ENCODE peak calls at places on chromosomes 16 and 17, in five cellular contexts. K, N, U, V and R are unnamed samples.

GRCh38 chr16:15682105-15682570 is 32.1 kb downstream of the NDE1 start:
- DNase-seq in V (peak; percentile 36), K (peak; percentile 88), U (peak; percentile 84), N (peak; percentile 82), R (peak; percentile 82)

GRCh38 chr17:67260051-67260987 is 15.3 kb upstream of the HELZ start:
- DNase-seq in N (no peak), U (peak; percentile 87), K (peak; percentile 97), V (no peak), R (peak; percentile 91)

GRCh38 chr16:12255473-12255872 is 278.9 kb downstream of the SNX29 start:
- DNase-seq in K (peak; percentile 16), V (no peak), U (no peak), N (no peak), R (no peak)

GRCh38 chr16:306911-307370 is 24.0 kb downstream of the PDIA2 start:
- DNase-seq in K (no peak), N (no peak), U (no peak), V (no peak), R (no peak)

GRCh38 chr17:28841901-28842281 is 699 bp downstream of the FAM222B start:
- DNase-seq in U (no peak), V (no peak), K (peak; percentile 9), N (no peak), R (no peak)

GRCh38 chr16:57167951-57168350 is 17.9 kb downstream of the PSME3IP1 start:
- DNase-seq in V (peak; percentile 29), U (peak; percentile 79), N (peak; percentile 62), K (peak; percentile 91), R (peak; percentile 63)

GRCh38 chr17:75271955-75272847 is 1.2 kb upstream of the MIF4GD start:
- DNase-seq in V (no peak), N (no peak), U (peak; percentile 50), K (no peak), R (no peak)

GRCh38 chr17:14856156-14856555 is 409.0 kb downstream of the PMP22 start:
- DNase-seq in V (no peak), N (no peak), U (no peak), K (no peak), R (no peak)

GRCh38 chr17:57868007-57868774 is 18.3 kb upstream of the MRPS23 start:
- DNase-seq in V (peak; percentile 71), K (peak; percentile 73), N (peak; percentile 96), U (peak; percentile 95), R (peak; percentile 93)

GRCh38 chr16:64621616-64622015 is 500.2 kb downstream of the CDH11 start:
- DNase-seq in U (peak; percentile 12), V (no peak), N (no peak), K (no peak), R (no peak)

GRCh38 chr16:88083582-88083981 is 132.3 kb downstream of the BANP start:
- DNase-seq in V (no peak), U (no peak), N (no peak), K (no peak), R (no peak)

GRCh38 chr16:68081796-68082567 is 3.2 kb upstream of the NFATC3 start:
- DNase-seq in N (no peak), V (no peak), U (no peak), K (no peak), R (no peak)

GRCh38 chr17:31674717-31675349 is 184.2 kb downstream of the COPRS start:
- DNase-seq in V (no peak), U (peak; percentile 77), N (peak; percentile 86), K (peak; percentile 71), R (peak; percentile 93)

GRCh38 chr17:12592941-12593340 is 72.7 kb upstream of the MYOCD start:
- DNase-seq in K (peak; percentile 37), V (no peak), N (no peak), U (no peak), R (no peak)

GRCh38 chr16:84117482-84117843 is 721 bp upstream of the MBTPS1 start:
- DNase-seq in K (peak; percentile 43), N (no peak), V (no peak), U (peak; percentile 49), R (no peak)

GRCh38 chr16:75506567-75506966 is 11.3 kb upstream of the CHST6 start:
- DNase-seq in U (peak; percentile 94), K (peak; percentile 93), N (peak; percentile 35), V (no peak), R (peak; percentile 98)

GRCh38 chr17:50044483-50044882 is 11.4 kb upstream of the ITGA3 start:
- DNase-seq in N (no peak), U (no peak), K (no peak), V (no peak), R (no peak)

GRCh38 chr17:78144146-78144719 is 2.0 kb upstream of the C17orf99 start:
- DNase-seq in V (peak; percentile 56), N (peak; percentile 76), U (peak; percentile 86), K (peak; percentile 96), R (peak; percentile 70)

GRCh38 chr17:58200024-58200633 is 7.6 kb downstream of the EPX start:
- DNase-seq in U (peak; percentile 53), V (no peak), K (peak; percentile 44), N (peak; percentile 66), R (peak; percentile 47)

GRCh38 chr16:26795184-26795583 is 271.5 kb upstream of the C16orf82 start:
- DNase-seq in V (no peak), U (no peak), K (peak; percentile 4), N (no peak), R (no peak)

GRCh38 chr17:81518785-81519283 is 6.2 kb upstream of the ACTG1 start:
- DNase-seq in K (no peak), U (no peak), V (no peak), N (no peak), R (peak; percentile 46)

GRCh38 chr16:88303890-88304819 is 78.6 kb upstream of the ZNF469 start:
- DNase-seq in K (peak; percentile 96), U (peak; percentile 95), N (peak; percentile 79), V (peak; percentile 96), R (peak; percentile 51)

GRCh38 chr17:74368341-74369152 is 1.2 kb downstream of the GPR142 start:
- DNase-seq in V (no peak), N (peak; percentile 60), K (peak; percentile 65), U (peak; percentile 52), R (peak; percentile 74)

GRCh38 chr17:34269969-34270368 is at the start of gene CCL7:
- DNase-seq in U (peak; percentile 72), K (no peak), N (peak; percentile 37), V (no peak), R (no peak)

GRCh38 chr17:50213026-50214015 is 11.9 kb upstream of the COL1A1 start:
- DNase-seq in N (peak; percentile 74), V (no peak), U (peak; percentile 33), K (no peak), R (no peak)

GRCh38 chr17:82497483-82498405 is 21.8 kb upstream of the FOXK2 start:
- DNase-seq in U (peak; percentile 72), V (peak; percentile 55), K (peak; percentile 35), N (no peak), R (peak; percentile 22)

GRCh38 chr16:72884573-72884972 is 163.4 kb downstream of the ZFHX3 start:
- DNase-seq in U (no peak), K (no peak), V (no peak), N (no peak), R (no peak)

GRCh38 chr17:48841395-48841831 is 10.6 kb downstream of the CALCOCO2 start:
- DNase-seq in K (peak; percentile 93), V (peak; percentile 10), N (peak; percentile 22), U (peak; percentile 85), R (peak; percentile 66)

GRCh38 chr17:27439342-27439741 is 16.9 kb upstream of the KSR1 start:
- DNase-seq in V (no peak), N (no peak), K (no peak), U (no peak), R (no peak)

GRCh38 chr17:16101440-16101839 is 101.8 kb downstream of the TTC19 start:
- DNase-seq in N (no peak), K (no peak), V (no peak), U (no peak), R (no peak)

GRCh38 chr16:65908568-65908967 is 457.9 kb upstream of the CDH5 start:
- DNase-seq in U (no peak), V (no peak), N (no peak), K (no peak), R (no peak)

GRCh38 chr17:47698749-47699535 is 5.0 kb downstream of the TBKBP1 start:
- DNase-seq in K (peak; percentile 63), N (peak; percentile 45), U (peak; percentile 45), V (no peak), R (peak; percentile 60)

GRCh38 chr17:65064452-65065019 is 8.0 kb upstream of the GNA13 start:
- DNase-seq in U (peak; percentile 57), K (peak; percentile 52), N (peak; percentile 62), V (peak; percentile 61), R (peak; percentile 80)

GRCh38 chr16:73058616-73059409 is 10.9 kb upstream of the ZFHX3 start:
- DNase-seq in V (no peak), K (peak; percentile 71), U (peak; percentile 41), N (no peak), R (no peak)

GRCh38 chr16:85207357-85207921 is 95.2 kb upstream of the CIBAR2 start:
- DNase-seq in K (peak; percentile 39), V (no peak), N (no peak), U (peak; percentile 56), R (no peak)

GRCh38 chr17:78991906-78992532 is 12.3 kb upstream of the LGALS3BP start:
- DNase-seq in N (no peak), V (no peak), K (no peak), U (no peak), R (no peak)

GRCh38 chr16:85042606-85043005 is 15.0 kb downstream of the KIAA0513 start:
- DNase-seq in V (no peak), U (no peak), K (no peak), N (no peak), R (no peak)

GRCh38 chr16:31461921-31462804 is 2.9 kb downstream of the ARMC5 start:
- DNase-seq in V (no peak), U (no peak), N (no peak), K (no peak), R (no peak)

GRCh38 chr16:68332411-68333121 is 21.7 kb downstream of the PRMT7 start:
- DNase-seq in N (no peak), K (peak; percentile 90), U (peak; percentile 55), V (peak; percentile 8), R (no peak)

GRCh38 chr16:84281077-84281476 is 13.6 kb upstream of the WFDC1 start:
- DNase-seq in K (peak; percentile 46), N (no peak), V (no peak), U (peak; percentile 30), R (peak; percentile 58)